ENCODE peak calls at places on chromosomes 4 and X, in six cellular contexts. S, M, C, T, F and R are unnamed samples.

GRCh38 chr4:115657991-115658390 is 544.6 kb upstream of the NDST4 start:
- DNase-seq in S (no peak), M (no peak), C (no peak), T (no peak), F (no peak), R (no peak)

GRCh38 chr4:85713005-85713404 is 238.1 kb downstream of the ARHGAP24 start:
- DNase-seq in S (no peak), M (no peak), C (no peak), T (no peak), F (no peak), R (no peak)

GRCh38 chrX:850471-850916 is 219.9 kb downstream of the SHOX start:
- DNase-seq in S (no peak), M (no peak), C (no peak), T (no peak), F (no peak), R (no peak)

GRCh38 chr4:186946682-186947294 is 223.1 kb upstream of the FAT1 start:
- DNase-seq in S (no peak), M (peak; percentile 42), C (no peak), T (peak; percentile 81), F (no peak), R (no peak)

GRCh38 chr4:142091691-142092182 is 455.4 kb downstream of the IL15 start:
- DNase-seq in S (peak; percentile 99), M (no peak), C (no peak), T (peak; percentile 92), F (peak; percentile 97), R (no peak)

GRCh38 chrX:68365356-68365755 is 67.9 kb downstream of the OPHN1 start:
- DNase-seq in S (no peak), M (no peak), C (no peak), T (no peak), F (no peak), R (no peak)

GRCh38 chr4:104942990-104943758 is 203.5 kb upstream of the TET2 start:
- DNase-seq in S (no peak), M (no peak), C (no peak), T (no peak), F (no peak), R (no peak)

GRCh38 chr4:86498560-86499166 is 95.5 kb upstream of the PTPN13 start:
- DNase-seq in S (no peak), M (no peak), C (no peak), T (peak; percentile 71), F (peak; percentile 40), R (peak; percentile 83)

GRCh38 chr4:26719954-26720552 is 136.2 kb downstream of the TBC1D19 start:
- DNase-seq in S (no peak), M (no peak), C (no peak), T (peak; percentile 44), F (peak; percentile 14), R (no peak)

GRCh38 chrX:75276666-75277065 is 2.8 kb downstream of the UPRT start:
- DNase-seq in S (no peak), M (no peak), C (no peak), T (no peak), F (no peak), R (no peak)

GRCh38 chrX:15598031-15598430 is 2.7 kb downstream of the ACE2 start:
- DNase-seq in S (no peak), M (no peak), C (no peak), T (no peak), F (no peak), R (no peak)

GRCh38 chr4:14218641-14219040 is 591.1 kb upstream of the BOD1L1 start:
- DNase-seq in S (no peak), M (no peak), C (no peak), T (no peak), F (no peak), R (no peak)

GRCh38 chr4:73815145-73815544 is 21.3 kb upstream of the CXCL6 start:
- DNase-seq in S (no peak), M (no peak), C (no peak), T (peak; percentile 72), F (no peak), R (no peak)

GRCh38 chrX:56728321-56728720 is 722 bp upstream of the NBDY start:
- DNase-seq in S (no peak), M (no peak), C (no peak), T (peak; percentile 17), F (peak; percentile 3), R (no peak)

GRCh38 chr4:41174444-41174843 is 39.9 kb downstream of the APBB2 start:
- DNase-seq in S (no peak), M (no peak), C (no peak), T (no peak), F (no peak), R (no peak)

GRCh38 chr4:188061083-188061482 is 48.3 kb downstream of the TRIML2 start:
- DNase-seq in S (no peak), M (no peak), C (no peak), T (no peak), F (no peak), R (no peak)

GRCh38 chr4:54954656-54955388 is 170.6 kb downstream of the KDR start:
- DNase-seq in S (no peak), M (no peak), C (no peak), T (no peak), F (no peak), R (no peak)

GRCh38 chr4:182562350-182562749 is 319.1 kb downstream of the TENM3 start:
- DNase-seq in S (peak; percentile 74), M (no peak), C (no peak), T (no peak), F (no peak), R (no peak)

GRCh38 chr4:99634742-99635360 is 22.8 kb downstream of the C4orf54 start:
- DNase-seq in S (no peak), M (no peak), C (no peak), T (no peak), F (no peak), R (no peak)

GRCh38 chrX:21926116-21926515 is 14.4 kb upstream of the SMS start:
- DNase-seq in S (no peak), M (no peak), C (no peak), T (peak; percentile 9), F (no peak), R (no peak)

GRCh38 chr4:71027611-71028010 is 34.2 kb downstream of the DCK start:
- DNase-seq in S (no peak), M (no peak), C (no peak), T (no peak), F (no peak), R (no peak)

GRCh38 chr4:148235809-148236208 is 206.4 kb downstream of the NR3C2 start:
- DNase-seq in S (no peak), M (no peak), C (no peak), T (no peak), F (no peak), R (no peak)

GRCh38 chr4:77145806-77146425 is 11.1 kb upstream of the CCNG2 start:
- DNase-seq in S (no peak), M (no peak), C (no peak), T (no peak), F (no peak), R (no peak)

GRCh38 chr4:142318280-142318679 is 527.8 kb downstream of the INPP4B start:
- DNase-seq in S (no peak), M (no peak), C (no peak), T (no peak), F (no peak), R (no peak)

GRCh38 chr4:90174622-90175023 is 47.4 kb downstream of the CCSER1 start:
- DNase-seq in S (peak; percentile 3), M (peak; percentile 33), C (no peak), T (peak; percentile 90), F (no peak), R (no peak)

GRCh38 chr4:23999714-24000113 is 109.9 kb upstream of the PPARGC1A start:
- DNase-seq in S (no peak), M (no peak), C (no peak), T (peak; percentile 7), F (no peak), R (no peak)

GRCh38 chr4:124703154-124703553 is 9.4 kb downstream of the ANKRD50 start:
- DNase-seq in S (no peak), M (no peak), C (no peak), T (no peak), F (no peak), R (no peak)

GRCh38 chrX:26653050-26653449 is 437.1 kb downstream of the MAGEB5 start:
- DNase-seq in S (no peak), M (no peak), C (no peak), T (no peak), F (no peak), R (no peak)

GRCh38 chr4:92406488-92406887 is 102.7 kb downstream of the GRID2 start:
- DNase-seq in S (no peak), M (no peak), C (no peak), T (no peak), F (no peak), R (no peak)

GRCh38 chrX:119880552-119881437 is 9.2 kb downstream of the NDUFA1 start:
- DNase-seq in S (no peak), M (no peak), C (no peak), T (peak; percentile 69), F (no peak), R (no peak)